ENCODE peak calls at places on chromosomes 3 and 15, in seven cellular contexts. Y is endothelial cell; T is pancreas; S is KBM-7; D is NCI-H146; F is tibial artery; R is activated T-cell treated with anti-CD3 and anti-CD28 coated beads, Interleukin-2, amount 50 U/mL, for 4 hours. W is an unnamed sample.

GRCh38 chr3:172454180-172454579 is 5.9 kb upstream of the GHSR start:
- DNase-seq in Y (no peak), T (no peak), S (no peak), D (no peak), F (no peak), R (no peak), W (no peak)

GRCh38 chr15:62896380-62896866 is 146.1 kb upstream of the TPM1 start:
- DNase-seq in Y (no peak), T (no peak), S (no peak), D (no peak), F (no peak), R (no peak), W (no peak)

GRCh38 chr3:164049836-164050235 is 1028.5 kb downstream of the SI start:
- DNase-seq in Y (no peak), T (no peak), S (no peak), D (no peak), F (no peak), R (no peak), W (no peak)

GRCh38 chr3:193499152-193499551 is 55.5 kb downstream of the ATP13A4 start:
- DNase-seq in Y (no peak), T (no peak), S (no peak), D (no peak), F (no peak), R (no peak), W (no peak)

GRCh38 chr3:62755285-62755684 is 119.9 kb downstream of the CADPS start:
- DNase-seq in Y (no peak), T (no peak), S (no peak), D (peak; percentile 69), F (no peak), R (no peak), W (no peak)

GRCh38 chr15:55318588-55319494 is at the start of the genes PIGB and PIGBOS1:
- DNase-seq in Y (peak; percentile 79), T (peak; percentile 93), S (peak; percentile 94), D (peak; percentile 84), F (peak; percentile 84), R (peak; percentile 63), W (peak; percentile 81)

GRCh38 chr3:124496066-124496465 is 234.2 kb upstream of the UMPS start:
- DNase-seq in Y (no peak), T (no peak), S (no peak), D (no peak), F (no peak), R (no peak), W (no peak)

GRCh38 chr3:66272016-66272415 is 51.2 kb downstream of the SLC25A26 start:
- DNase-seq in Y (no peak), T (no peak), S (no peak), D (no peak), F (no peak), R (no peak), W (no peak)

W was measured in ovary.